ENCODE peak calls at places on chromosomes 12 and 14, in six cellular contexts. One of them, this sample, is unnamed.

GRCh38 chr14:52356025-52356424 is 41.9 kb downstream of the PTGER2 start:
- DNase-seq in neuronal stem cell: no peak
- DNase-seq in GDM1: no peak
- DNase-seq in stromal cell of bone marrow: no peak
- DNase-seq in sigmoid colon: no peak
- DNase-seq in T47D: no peak
- DNase-seq in this sample: peak

GRCh38 chr12:18411453-18411852 is 150.1 kb downstream of the PIK3C2G start:
- DNase-seq in neuronal stem cell: no peak
- DNase-seq in T47D: no peak
- DNase-seq in GDM1: no peak
- DNase-seq in stromal cell of bone marrow: no peak
- DNase-seq in sigmoid colon: no peak
- DNase-seq in this sample: no peak

GRCh38 chr14:52314521-52315354 is 626 bp downstream of the PTGER2 start:
- DNase-seq in T47D: peak
- DNase-seq in stromal cell of bone marrow: no peak
- DNase-seq in neuronal stem cell: no peak
- DNase-seq in sigmoid colon: no peak
- DNase-seq in GDM1: no peak
- DNase-seq in this sample: no peak

GRCh38 chr12:2372735-2373134 is 319.9 kb downstream of the CACNA1C start:
- DNase-seq in GDM1: no peak
- DNase-seq in T47D: no peak
- DNase-seq in neuronal stem cell: no peak
- DNase-seq in stromal cell of bone marrow: no peak
- DNase-seq in sigmoid colon: peak
- DNase-seq in this sample: no peak

GRCh38 chr12:53223006-53223305 is 9.1 kb downstream of the RARG start:
- DNase-seq in sigmoid colon: no peak
- DNase-seq in stromal cell of bone marrow: no peak
- DNase-seq in GDM1: no peak
- DNase-seq in T47D: no peak
- DNase-seq in neuronal stem cell: no peak
- DNase-seq in this sample: no peak

GRCh38 chr12:7937867-7938506 is 2.0 kb upstream of the SLC2A3 start:
- DNase-seq in sigmoid colon: no peak
- DNase-seq in stromal cell of bone marrow: peak
- DNase-seq in T47D: no peak
- DNase-seq in GDM1: peak
- DNase-seq in neuronal stem cell: no peak
- DNase-seq in this sample: no peak

GRCh38 chr14:93969082-93969828 is 7.1 kb downstream of the ASB2 start:
- DNase-seq in sigmoid colon: no peak
- DNase-seq in T47D: no peak
- DNase-seq in neuronal stem cell: no peak
- DNase-seq in stromal cell of bone marrow: no peak
- DNase-seq in GDM1: no peak
- DNase-seq in this sample: no peak

GRCh38 chr12:91920276-91920675 is 225.4 kb downstream of the BTG1 start:
- DNase-seq in stromal cell of bone marrow: no peak
- DNase-seq in GDM1: no peak
- DNase-seq in neuronal stem cell: no peak
- DNase-seq in sigmoid colon: no peak
- DNase-seq in T47D: peak
- DNase-seq in this sample: no peak

GRCh38 chr14:90693413-90693812 is 122.8 kb downstream of the TTC7B start:
- DNase-seq in stromal cell of bone marrow: no peak
- DNase-seq in GDM1: no peak
- DNase-seq in sigmoid colon: no peak
- DNase-seq in T47D: no peak
- DNase-seq in neuronal stem cell: no peak
- DNase-seq in this sample: no peak

GRCh38 chr14:22689186-22689585 is 45.0 kb upstream of the OR6J1 start:
- DNase-seq in T47D: no peak
- DNase-seq in sigmoid colon: no peak
- DNase-seq in stromal cell of bone marrow: peak
- DNase-seq in GDM1: no peak
- DNase-seq in neuronal stem cell: no peak
- DNase-seq in this sample: no peak

GRCh38 chr12:3838065-3838464 is 35.1 kb downstream of the PARP11 start:
- DNase-seq in GDM1: no peak
- DNase-seq in sigmoid colon: no peak
- DNase-seq in stromal cell of bone marrow: no peak
- DNase-seq in T47D: no peak
- DNase-seq in neuronal stem cell: no peak
- DNase-seq in this sample: no peak

GRCh38 chr12:109111775-109112491 is 4.5 kb upstream of the ACACB start:
- DNase-seq in neuronal stem cell: no peak
- DNase-seq in T47D: peak
- DNase-seq in stromal cell of bone marrow: peak
- DNase-seq in GDM1: no peak
- DNase-seq in sigmoid colon: peak
- DNase-seq in this sample: peak

GRCh38 chr12:607541-608001 is 55.7 kb downstream of the NINJ2 start:
- DNase-seq in sigmoid colon: no peak
- DNase-seq in neuronal stem cell: no peak
- DNase-seq in T47D: peak
- DNase-seq in GDM1: no peak
- DNase-seq in stromal cell of bone marrow: no peak
- DNase-seq in this sample: no peak

GRCh38 chr12:121797937-121798801 is 4.7 kb upstream of the RHOF start:
- DNase-seq in sigmoid colon: peak
- DNase-seq in neuronal stem cell: no peak
- DNase-seq in GDM1: no peak
- DNase-seq in stromal cell of bone marrow: no peak
- DNase-seq in T47D: no peak
- DNase-seq in this sample: no peak

GRCh38 chr12:96359328-96359727 is 40.9 kb downstream of the CDK17 start:
- DNase-seq in neuronal stem cell: no peak
- DNase-seq in GDM1: no peak
- DNase-seq in stromal cell of bone marrow: no peak
- DNase-seq in T47D: no peak
- DNase-seq in sigmoid colon: no peak
- DNase-seq in this sample: no peak

GRCh38 chr12:120257041-120257821 is 8.3 kb downstream of the PXN start:
- DNase-seq in stromal cell of bone marrow: peak
- DNase-seq in GDM1: no peak
- DNase-seq in sigmoid colon: peak
- DNase-seq in neuronal stem cell: no peak
- DNase-seq in T47D: peak
- DNase-seq in this sample: no peak

GRCh38 chr14:87018294-87018693 is 974.7 kb downstream of the GALC start:
- DNase-seq in sigmoid colon: no peak
- DNase-seq in neuronal stem cell: no peak
- DNase-seq in GDM1: no peak
- DNase-seq in stromal cell of bone marrow: no peak
- DNase-seq in T47D: no peak
- DNase-seq in this sample: no peak

GRCh38 chr14:82710257-82710841 is 1176.7 kb upstream of the SEL1L start:
- DNase-seq in sigmoid colon: no peak
- DNase-seq in neuronal stem cell: peak
- DNase-seq in stromal cell of bone marrow: peak
- DNase-seq in GDM1: peak
- DNase-seq in T47D: peak
- DNase-seq in this sample: peak

GRCh38 chr12:77108707-77109106 is 43.3 kb upstream of the E2F7 start:
- DNase-seq in sigmoid colon: no peak
- DNase-seq in neuronal stem cell: no peak
- DNase-seq in T47D: no peak
- DNase-seq in GDM1: no peak
- DNase-seq in stromal cell of bone marrow: no peak
- DNase-seq in this sample: no peak

GRCh38 chr12:67921286-67921685 is 68.0 kb upstream of the IFNG-AS1 start:
- DNase-seq in GDM1: no peak
- DNase-seq in sigmoid colon: no peak
- DNase-seq in stromal cell of bone marrow: peak
- DNase-seq in neuronal stem cell: no peak
- DNase-seq in T47D: no peak
- DNase-seq in this sample: no peak

GRCh38 chr12:91819132-91819447 is 326.6 kb downstream of the BTG1 start:
- DNase-seq in sigmoid colon: no peak
- DNase-seq in neuronal stem cell: no peak
- DNase-seq in T47D: no peak
- DNase-seq in GDM1: no peak
- DNase-seq in stromal cell of bone marrow: no peak
- DNase-seq in this sample: no peak

GRCh38 chr12:57590892-57591566 is at the start of gene PIP4K2C:
- DNase-seq in T47D: peak
- DNase-seq in stromal cell of bone marrow: no peak
- DNase-seq in neuronal stem cell: peak
- DNase-seq in GDM1: peak
- DNase-seq in sigmoid colon: peak
- DNase-seq in this sample: peak

GRCh38 chr12:34402899-34403705 is 380.8 kb downstream of the ALG10 start:
- DNase-seq in neuronal stem cell: no peak
- DNase-seq in T47D: no peak
- DNase-seq in GDM1: no peak
- DNase-seq in sigmoid colon: peak
- DNase-seq in stromal cell of bone marrow: no peak
- DNase-seq in this sample: no peak